ENCODE peak calls at places on chromosome 9, in nine cellular contexts. One of them, this sample, is unnamed.

GRCh38 chr9:105421154-105421553 is 26.7 kb upstream of the FSD1L start:
- DNase-seq in NCI-H1417: no peak
- DNase-seq in hippocampal formation: no peak
- DNase-seq in lower lobe of right lung: no peak
- DNase-seq in OCI-LY7: no peak
- DNase-seq in amniotic epithelial cell: no peak
- DNase-seq in iris pigment epithelial cell: no peak
- DNase-seq in CD8-positive, alpha-beta T cell: no peak
- DNase-seq in WERI-Rb-1: no peak
- DNase-seq in this sample: no peak

GRCh38 chr9:36878986-36879982 is 154.8 kb downstream of the PAX5 start:
- DNase-seq in NCI-H1417: no peak
- DNase-seq in hippocampal formation: no peak
- DNase-seq in lower lobe of right lung: no peak
- DNase-seq in OCI-LY7: no peak
- DNase-seq in amniotic epithelial cell: no peak
- DNase-seq in iris pigment epithelial cell: no peak
- DNase-seq in CD8-positive, alpha-beta T cell: no peak
- DNase-seq in WERI-Rb-1: no peak
- DNase-seq in this sample: no peak

GRCh38 chr9:88312517-88313103 is 75.6 kb upstream of the SPIN1 start:
- DNase-seq in NCI-H1417: no peak
- DNase-seq in hippocampal formation: no peak
- DNase-seq in lower lobe of right lung: no peak
- DNase-seq in OCI-LY7: no peak
- DNase-seq in amniotic epithelial cell: no peak
- DNase-seq in iris pigment epithelial cell: no peak
- DNase-seq in CD8-positive, alpha-beta T cell: no peak
- DNase-seq in WERI-Rb-1: no peak
- DNase-seq in this sample: no peak

GRCh38 chr9:110626109-110626829 is 42.3 kb upstream of the MUSK start:
- DNase-seq in NCI-H1417: no peak
- DNase-seq in hippocampal formation: no peak
- DNase-seq in lower lobe of right lung: no peak
- DNase-seq in OCI-LY7: no peak
- DNase-seq in amniotic epithelial cell: peak
- DNase-seq in iris pigment epithelial cell: peak
- DNase-seq in CD8-positive, alpha-beta T cell: no peak
- DNase-seq in WERI-Rb-1: no peak
- DNase-seq in this sample: no peak

GRCh38 chr9:131394464-131395026 is 659 bp downstream of the PRRC2B start:
- DNase-seq in NCI-H1417: peak
- DNase-seq in hippocampal formation: no peak
- DNase-seq in lower lobe of right lung: peak
- DNase-seq in OCI-LY7: peak
- DNase-seq in amniotic epithelial cell: no peak
- DNase-seq in iris pigment epithelial cell: no peak
- DNase-seq in CD8-positive, alpha-beta T cell: peak
- DNase-seq in WERI-Rb-1: peak
- DNase-seq in this sample: no peak

GRCh38 chr9:117718085-117718484 is 13.9 kb downstream of the TLR4 start:
- DNase-seq in NCI-H1417: no peak
- DNase-seq in hippocampal formation: no peak
- DNase-seq in lower lobe of right lung: no peak
- DNase-seq in OCI-LY7: peak
- DNase-seq in amniotic epithelial cell: no peak
- DNase-seq in iris pigment epithelial cell: peak
- DNase-seq in CD8-positive, alpha-beta T cell: no peak
- DNase-seq in WERI-Rb-1: no peak
- DNase-seq in this sample: no peak

GRCh38 chr9:2059131-2059929 is 44.2 kb downstream of the SMARCA2 start:
- DNase-seq in NCI-H1417: no peak
- DNase-seq in hippocampal formation: no peak
- DNase-seq in lower lobe of right lung: no peak
- DNase-seq in OCI-LY7: no peak
- DNase-seq in amniotic epithelial cell: no peak
- DNase-seq in iris pigment epithelial cell: peak
- DNase-seq in CD8-positive, alpha-beta T cell: no peak
- DNase-seq in WERI-Rb-1: no peak
- DNase-seq in this sample: no peak

GRCh38 chr9:37667706-37668672 is 17.2 kb downstream of the FRMPD1 start:
- DNase-seq in NCI-H1417: no peak
- DNase-seq in hippocampal formation: no peak
- DNase-seq in lower lobe of right lung: no peak
- DNase-seq in OCI-LY7: no peak
- DNase-seq in amniotic epithelial cell: no peak
- DNase-seq in iris pigment epithelial cell: no peak
- DNase-seq in CD8-positive, alpha-beta T cell: no peak
- DNase-seq in WERI-Rb-1: peak
- DNase-seq in this sample: no peak

GRCh38 chr9:33117306-33117705 is 40.8 kb upstream of the SMU1 start:
- DNase-seq in NCI-H1417: no peak
- DNase-seq in hippocampal formation: no peak
- DNase-seq in lower lobe of right lung: no peak
- DNase-seq in OCI-LY7: no peak
- DNase-seq in amniotic epithelial cell: no peak
- DNase-seq in iris pigment epithelial cell: peak
- DNase-seq in CD8-positive, alpha-beta T cell: no peak
- DNase-seq in WERI-Rb-1: no peak
- DNase-seq in this sample: no peak

GRCh38 chr9:130254753-130255637 is 10.6 kb upstream of the HMCN2 start:
- DNase-seq in NCI-H1417: peak
- DNase-seq in hippocampal formation: no peak
- DNase-seq in lower lobe of right lung: no peak
- DNase-seq in OCI-LY7: no peak
- DNase-seq in amniotic epithelial cell: no peak
- DNase-seq in iris pigment epithelial cell: no peak
- DNase-seq in CD8-positive, alpha-beta T cell: no peak
- DNase-seq in WERI-Rb-1: no peak
- DNase-seq in this sample: no peak